ENCODE peak calls at places on chromosomes 11 and 22, in four cellular contexts. O is IMR-90; F is CD4-positive, CD25-positive, alpha-beta regulatory T cell; P is Panc1. E is an unnamed sample.

GRCh38 chr11:72519220-72519881 is 85.0 kb upstream of the CLPB start:
- DNase-seq in O (peak; percentile 12), F (peak; percentile 4), P (no peak), E (no peak)

GRCh38 chr22:23583836-23584235 is 3.7 kb upstream of the IGLL1 start:
- DNase-seq in O (no peak), F (no peak), P (no peak), E (no peak)

GRCh38 chr22:22928666-22929380 is 41.2 kb downstream of the IGLL5 start:
- DNase-seq in O (peak; percentile 16), F (peak; percentile 15), P (no peak), E (no peak)

GRCh38 chr11:75565221-75565814 is 3.3 kb downstream of the SERPINH1 start:
- DNase-seq in O (peak; percentile 78), F (no peak), P (no peak), E (peak; percentile 83)

GRCh38 chr11:92384807-92385206 is 160.2 kb downstream of the FAT3 start:
- DNase-seq in O (no peak), F (no peak), P (no peak), E (no peak)

GRCh38 chr22:39543095-39543494 is 10.5 kb upstream of the RPS19BP1 start:
- DNase-seq in O (peak; percentile 32), F (no peak), P (no peak), E (no peak)

GRCh38 chr11:93659841-93660240 is 1.6 kb upstream of the CEP295 start:
- DNase-seq in O (peak; percentile 36), F (no peak), P (no peak), E (no peak)

GRCh38 chr11:131767421-131767820 is 397.0 kb downstream of the NTM start:
- DNase-seq in O (peak; percentile 74), F (no peak), P (no peak), E (no peak)

GRCh38 chr11:47216141-47216798 is 1.5 kb downstream of the DDB2 start:
- DNase-seq in O (peak; percentile 87), F (peak; percentile 19), P (no peak), E (no peak)

GRCh38 chr11:123377355-123377754 is 52.7 kb upstream of the GRAMD1B start:
- DNase-seq in O (no peak), F (no peak), P (no peak), E (no peak)

GRCh38 chr22:39537981-39538380 is 5.4 kb upstream of the RPS19BP1 start:
- DNase-seq in O (no peak), F (no peak), P (no peak), E (no peak)

GRCh38 chr11:13008625-13009475 is at the start of gene RASSF10:
- DNase-seq in O (no peak), F (no peak), P (no peak), E (peak; percentile 59)

GRCh38 chr11:13011366-13012036 is 2.4 kb downstream of the RASSF10 start:
- DNase-seq in O (no peak), F (no peak), P (no peak), E (no peak)

GRCh38 chr11:13009476-13009920 is 382 bp downstream of the RASSF10 start:
- DNase-seq in O (no peak), F (no peak), P (no peak), E (peak; percentile 50)

GRCh38 chr11:13010737-13011342 is 1.7 kb downstream of the RASSF10 start:
- DNase-seq in O (no peak), F (no peak), P (no peak), E (no peak)

GRCh38 chr11:13009921-13010736 is 1.0 kb downstream of the RASSF10 start:
- DNase-seq in O (peak; percentile 7), F (no peak), P (no peak), E (peak; percentile 56)
- H3K4me3 ChIP-seq in O (no peak overlapping the region), F (no peak overlapping the region), P (no peak overlapping the region), E (peak overlapping the region; percentile 65)

GRCh38 chr11:34653851-34654490 is 33.1 kb downstream of the EHF start:
- DNase-seq in O (peak; percentile 99), F (no peak), P (peak; percentile 82), E (peak; percentile 58)
- H3K4me1 ChIP-seq in O (peaks cover 11% of the 10 kb centered on the region), F (peaks cover 8% of the 10 kb centered on the region), P (peaks cover 24% of the 10 kb centered on the region), E (peaks cover 19% of the 10 kb centered on the region)

GRCh38 chr11:130160460-130161090 is 993 bp downstream of the ST14 start:
- DNase-seq in O (no peak), F (no peak), P (no peak), E (no peak)
- H3K4me3 ChIP-seq in O (no peak overlapping the region), F (no peak overlapping the region), P (no peak overlapping the region), E (peak overlapping the region; percentile 47)

DNA sequence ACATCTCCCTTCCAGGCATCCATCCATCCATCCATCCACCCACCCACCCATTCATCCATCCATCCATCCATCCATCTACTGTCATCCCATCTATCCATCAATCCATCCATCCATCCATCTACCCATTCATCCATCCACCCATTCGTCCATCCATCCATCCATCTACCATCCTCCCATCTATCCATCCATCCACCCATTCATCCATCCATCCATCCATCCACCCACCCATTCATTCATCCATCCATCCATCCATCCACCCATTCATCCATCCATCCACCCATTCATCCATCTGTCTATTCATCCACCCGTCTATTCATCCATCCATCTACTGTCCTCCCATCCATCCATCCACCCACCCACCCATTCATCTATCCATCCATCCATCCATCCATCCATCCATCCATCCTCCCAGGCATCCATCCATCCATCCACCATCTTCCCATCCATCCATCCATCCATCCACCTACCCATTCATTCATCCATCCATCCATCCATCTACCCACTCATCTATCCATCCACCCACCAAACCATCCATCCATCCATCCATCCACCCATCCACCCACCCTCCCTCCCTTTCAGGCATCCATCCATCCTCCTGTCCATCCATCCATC is 33.7 kb downstream of the OSBPL5 start:
- DNase-seq in O (no peak), F (no peak), P (no peak), E (no peak)
- H3K4me1 ChIP-seq in O (no peaks in the 10 kb centered on the region), F (no peaks in the 10 kb centered on the region), P (no peaks in the 10 kb centered on the region), E (no peaks in the 10 kb centered on the region)

GRCh38 chr11:65421204-65422103 is 1.1 kb upstream of the NEAT1 start:
- DNase-seq in O (peak; percentile 99), F (peak; percentile 87), P (no peak), E (peak; percentile 95)
- H3K4me3 ChIP-seq in O (peak overlapping the region; percentile 39), F (peak overlapping the region; percentile 84), P (peak overlapping the region; percentile 99), E (peak overlapping the region; percentile 86)

DNA sequence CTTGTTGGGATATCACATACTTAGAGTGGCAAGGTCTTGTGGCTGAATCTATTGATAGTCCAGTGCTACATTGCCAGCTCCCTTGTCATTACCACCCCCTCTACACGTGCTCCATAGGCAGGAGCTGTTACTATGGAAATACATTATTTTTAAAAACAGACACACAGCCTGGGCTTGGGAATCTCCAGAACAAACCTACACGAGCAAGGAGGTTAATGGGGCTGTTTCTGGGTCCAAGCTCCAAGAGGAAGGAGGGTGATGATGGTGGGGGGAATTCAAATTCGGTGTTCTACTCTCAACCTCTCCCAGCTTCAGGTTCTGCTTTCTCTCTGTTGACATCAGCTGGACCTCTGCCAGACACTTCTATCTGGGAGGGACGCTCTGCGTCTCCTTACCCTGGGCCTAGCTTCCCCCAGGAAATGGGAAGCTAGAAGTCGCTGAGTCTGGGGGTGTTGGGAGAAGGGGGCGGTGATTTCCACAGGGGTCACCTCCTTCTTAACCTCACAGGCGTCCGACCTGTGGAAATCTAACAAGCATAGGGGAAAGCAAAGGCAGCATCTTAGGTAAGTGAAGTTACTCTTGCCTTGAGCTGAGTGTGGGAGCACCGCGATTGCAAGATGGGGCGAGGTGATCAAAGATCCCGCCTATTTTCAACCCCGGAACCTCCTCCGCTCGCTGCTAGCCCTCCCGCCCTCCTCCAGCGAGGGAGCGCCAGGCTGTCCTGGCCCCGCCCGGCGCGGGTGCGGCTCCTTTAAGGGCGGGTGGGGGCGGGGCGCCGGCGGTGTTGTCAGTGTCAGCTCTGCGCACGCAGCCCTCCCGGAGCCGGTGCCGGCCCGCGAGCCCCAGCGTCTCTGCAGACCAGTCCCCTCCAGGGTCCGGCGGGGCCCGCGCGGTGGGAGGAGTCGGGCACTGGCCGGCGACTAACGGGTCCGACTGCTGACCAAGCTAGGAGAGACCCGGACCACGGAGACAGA is at the start of gene C2CD2L:
- DNase-seq in O (peak; percentile 83), F (peak; percentile 84), P (no peak), E (peak; percentile 95)
- H3K4me1 ChIP-seq in O (peaks cover 9% of the 10 kb centered on the region), F (peaks cover 43% of the 10 kb centered on the region), P (peaks cover 27% of the 10 kb centered on the region), E (peaks cover 30% of the 10 kb centered on the region)

DNA sequence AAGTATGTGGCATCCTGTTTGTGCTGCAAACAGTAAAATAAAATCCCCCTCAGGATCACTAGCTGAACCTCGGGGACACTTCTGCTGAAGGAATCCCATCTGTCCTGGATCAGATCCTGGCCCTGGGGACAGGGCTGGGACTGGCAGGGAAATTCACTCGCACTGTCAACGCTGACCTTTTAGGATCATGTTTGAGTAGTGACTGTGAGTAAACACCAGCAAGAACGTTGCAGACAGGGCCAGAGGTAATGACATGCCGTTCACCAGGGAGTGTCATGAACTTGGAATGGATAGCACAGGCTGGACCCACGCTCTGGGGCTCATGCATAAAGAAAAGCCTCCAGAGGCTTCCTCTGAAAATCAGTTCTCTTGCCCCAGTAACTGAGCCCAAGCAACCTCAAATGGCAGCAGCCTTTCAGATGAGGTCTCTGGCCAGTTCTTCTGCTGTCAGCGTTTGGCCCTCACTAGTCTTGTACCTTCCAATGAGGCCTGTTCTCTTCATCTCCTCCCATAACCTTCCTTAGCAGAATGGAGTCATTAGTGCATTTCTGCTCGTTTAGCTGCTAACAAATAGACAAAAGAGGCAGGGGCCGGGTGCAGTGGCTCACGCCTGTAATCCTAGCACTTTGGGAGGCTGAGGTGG is 51.0 kb upstream of the BARX2 start:
- DNase-seq in O (no peak), F (no peak), P (peak; percentile 35), E (peak; percentile 46)
- H3K4me3 ChIP-seq in O (no peak overlapping the region), F (no peak overlapping the region), P (no peak overlapping the region), E (no peak overlapping the region)

GRCh38 chr11:1112351-1113191 is 37.9 kb downstream of the MUC2 start:
- DNase-seq in O (no peak), F (no peak), P (no peak), E (peak; percentile 30)

GRCh38 chr11:1109101-1109917 is 34.6 kb downstream of the MUC2 start:
- DNase-seq in O (no peak), F (no peak), P (no peak), E (peak; percentile 26)

GRCh38 chr11:1108246-1108900 is 33.7 kb downstream of the MUC2 start:
- DNase-seq in O (no peak), F (no peak), P (no peak), E (peak; percentile 19)

GRCh38 chr11:1111545-1112212 is 37.0 kb downstream of the MUC2 start:
- DNase-seq in O (no peak), F (no peak), P (no peak), E (peak; percentile 32)

DNA sequence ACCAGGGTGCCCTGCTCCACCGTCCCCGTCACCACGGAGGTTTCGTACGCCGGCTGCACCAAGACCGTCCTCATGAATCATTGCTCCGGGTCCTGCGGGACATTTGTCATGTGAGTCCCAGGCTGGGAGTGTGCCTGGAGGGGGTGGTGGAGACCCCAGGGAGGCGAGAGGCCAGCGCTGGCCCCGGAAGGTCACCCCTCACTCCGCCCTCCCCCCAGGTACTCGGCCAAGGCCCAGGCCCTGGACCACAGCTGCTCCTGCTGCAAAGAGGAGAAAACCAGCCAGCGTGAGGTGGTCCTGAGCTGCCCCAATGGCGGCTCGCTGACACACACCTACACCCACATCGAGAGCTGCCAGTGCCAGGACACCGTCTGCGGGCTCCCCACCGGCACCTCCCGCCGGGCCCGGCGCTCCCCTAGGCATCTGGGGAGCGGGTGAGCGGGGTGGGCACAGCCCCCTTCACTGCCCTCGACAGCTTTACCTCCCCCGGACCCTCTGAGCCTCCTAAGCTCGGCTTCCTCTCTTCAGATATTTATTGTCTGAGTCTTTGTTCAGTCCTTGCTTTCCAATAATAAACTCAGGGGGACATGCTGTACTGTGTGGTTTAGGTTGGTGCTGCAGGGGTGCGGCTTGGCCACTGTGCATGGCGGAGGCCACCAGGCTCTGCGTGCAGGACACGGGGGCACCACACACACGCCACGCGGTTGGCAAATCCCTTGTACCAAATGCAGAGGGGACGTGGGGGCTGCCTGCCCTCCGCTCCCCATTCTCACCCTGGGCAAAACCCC is 35.4 kb downstream of the MUC2 start:
- DNase-seq in O (no peak), F (no peak), P (no peak), E (peak; percentile 4)
- H3K4me1 ChIP-seq in O (no peaks in the 10 kb centered on the region), F (no peaks in the 10 kb centered on the region), P (peaks cover 5% of the 10 kb centered on the region), E (no peaks in the 10 kb centered on the region)

GRCh38 chr22:46686221-46686872 is 51.7 kb downstream of the CERK start:
- DNase-seq in O (no peak), F (no peak), P (no peak), E (no peak)
- H3K4me3 ChIP-seq in O (no peak overlapping the region), F (no peak overlapping the region), P (no peak overlapping the region), E (no peak overlapping the region)

E was measured in psoas muscle.